ENCODE peak calls at places on chromosomes 7 and 10, in eight cellular contexts. One of them, this sample, is unnamed.

GRCh38 chr7:31814187-31814586 is 127.2 kb downstream of the PPP1R17 start:
- DNase-seq in colonic mucosa: no peak
- DNase-seq in cardiac muscle cell: peak
- DNase-seq in upper lobe of right lung: no peak
- DNase-seq in AG09319: no peak
- DNase-seq in uterus: no peak
- DNase-seq in GM13976: no peak
- DNase-seq in WERI-Rb-1: peak
- DNase-seq in this sample: no peak

GRCh38 chr7:1418505-1419309 is 40.6 kb downstream of the MICALL2 start:
- DNase-seq in colonic mucosa: no peak
- DNase-seq in cardiac muscle cell: no peak
- DNase-seq in upper lobe of right lung: no peak
- DNase-seq in AG09319: no peak
- DNase-seq in uterus: no peak
- DNase-seq in GM13976: no peak
- DNase-seq in WERI-Rb-1: peak
- DNase-seq in this sample: no peak

GRCh38 chr10:96473866-96474265 is 39.9 kb downstream of the TLL2 start:
- DNase-seq in colonic mucosa: no peak
- DNase-seq in cardiac muscle cell: no peak
- DNase-seq in upper lobe of right lung: no peak
- DNase-seq in AG09319: no peak
- DNase-seq in uterus: no peak
- DNase-seq in GM13976: no peak
- DNase-seq in WERI-Rb-1: peak
- DNase-seq in this sample: no peak

GRCh38 chr7:157043745-157044144 is 33.3 kb upstream of the MNX1 start:
- DNase-seq in colonic mucosa: no peak
- DNase-seq in cardiac muscle cell: no peak
- DNase-seq in upper lobe of right lung: no peak
- DNase-seq in AG09319: no peak
- DNase-seq in uterus: no peak
- DNase-seq in GM13976: no peak
- DNase-seq in WERI-Rb-1: no peak
- DNase-seq in this sample: no peak

GRCh38 chr10:130078120-130078519 is 32.5 kb downstream of the C10orf143 start:
- DNase-seq in colonic mucosa: no peak
- DNase-seq in cardiac muscle cell: no peak
- DNase-seq in upper lobe of right lung: no peak
- DNase-seq in AG09319: no peak
- DNase-seq in uterus: no peak
- DNase-seq in GM13976: no peak
- DNase-seq in WERI-Rb-1: no peak
- DNase-seq in this sample: no peak

GRCh38 chr10:68829494-68829893 is 2.2 kb downstream of the STOX1 start:
- DNase-seq in colonic mucosa: no peak
- DNase-seq in cardiac muscle cell: no peak
- DNase-seq in upper lobe of right lung: no peak
- DNase-seq in AG09319: no peak
- DNase-seq in uterus: no peak
- DNase-seq in GM13976: no peak
- DNase-seq in WERI-Rb-1: no peak
- DNase-seq in this sample: no peak

GRCh38 chr10:68231106-68231901 is 609 bp downstream of the ATOH7 start:
- DNase-seq in colonic mucosa: peak
- DNase-seq in cardiac muscle cell: peak
- DNase-seq in upper lobe of right lung: peak
- DNase-seq in AG09319: no peak
- DNase-seq in uterus: peak
- DNase-seq in GM13976: peak
- DNase-seq in WERI-Rb-1: peak
- DNase-seq in this sample: peak

GRCh38 chr7:91800389-91800788 is 80.1 kb downstream of the MTERF1 start:
- DNase-seq in colonic mucosa: no peak
- DNase-seq in cardiac muscle cell: no peak
- DNase-seq in upper lobe of right lung: no peak
- DNase-seq in AG09319: no peak
- DNase-seq in uterus: no peak
- DNase-seq in GM13976: no peak
- DNase-seq in WERI-Rb-1: no peak
- DNase-seq in this sample: no peak

GRCh38 chr10:48811461-48811860 is 126.8 kb downstream of the WDFY4 start:
- DNase-seq in colonic mucosa: no peak
- DNase-seq in cardiac muscle cell: no peak
- DNase-seq in upper lobe of right lung: no peak
- DNase-seq in AG09319: no peak
- DNase-seq in uterus: no peak
- DNase-seq in GM13976: no peak
- DNase-seq in WERI-Rb-1: no peak
- DNase-seq in this sample: no peak

GRCh38 chr10:30215631-30216030 is 133.4 kb downstream of the MTPAP start:
- DNase-seq in colonic mucosa: no peak
- DNase-seq in cardiac muscle cell: no peak
- DNase-seq in upper lobe of right lung: no peak
- DNase-seq in AG09319: no peak
- DNase-seq in uterus: peak
- DNase-seq in GM13976: no peak
- DNase-seq in WERI-Rb-1: no peak
- DNase-seq in this sample: no peak

GRCh38 chr10:116767235-116767634 is 24.9 kb upstream of the HSPA12A start:
- DNase-seq in colonic mucosa: peak
- DNase-seq in cardiac muscle cell: no peak
- DNase-seq in upper lobe of right lung: peak
- DNase-seq in AG09319: no peak
- DNase-seq in uterus: peak
- DNase-seq in GM13976: no peak
- DNase-seq in WERI-Rb-1: peak
- DNase-seq in this sample: no peak

GRCh38 chr7:131223151-131223550 is 104.5 kb upstream of the MKLN1 start:
- DNase-seq in colonic mucosa: no peak
- DNase-seq in cardiac muscle cell: no peak
- DNase-seq in upper lobe of right lung: no peak
- DNase-seq in AG09319: no peak
- DNase-seq in uterus: no peak
- DNase-seq in GM13976: no peak
- DNase-seq in WERI-Rb-1: no peak
- DNase-seq in this sample: no peak

GRCh38 chr10:13087986-13088618 is 11.9 kb upstream of the OPTN start:
- DNase-seq in colonic mucosa: no peak
- DNase-seq in cardiac muscle cell: no peak
- DNase-seq in upper lobe of right lung: no peak
- DNase-seq in AG09319: peak
- DNase-seq in uterus: no peak
- DNase-seq in GM13976: no peak
- DNase-seq in WERI-Rb-1: no peak
- DNase-seq in this sample: no peak

GRCh38 chr7:20329389-20330175 is 1.1 kb upstream of the ITGB8 start:
- DNase-seq in colonic mucosa: peak
- DNase-seq in cardiac muscle cell: peak
- DNase-seq in upper lobe of right lung: peak
- DNase-seq in AG09319: no peak
- DNase-seq in uterus: peak
- DNase-seq in GM13976: peak
- DNase-seq in WERI-Rb-1: peak
- DNase-seq in this sample: peak

GRCh38 chr10:4034907-4035581 is 250.0 kb upstream of the KLF6 start:
- DNase-seq in colonic mucosa: no peak
- DNase-seq in cardiac muscle cell: no peak
- DNase-seq in upper lobe of right lung: no peak
- DNase-seq in AG09319: no peak
- DNase-seq in uterus: no peak
- DNase-seq in GM13976: no peak
- DNase-seq in WERI-Rb-1: no peak
- DNase-seq in this sample: no peak

GRCh38 chr7:113122657-113123252 is 4.4 kb upstream of the SMIM30 start:
- DNase-seq in colonic mucosa: no peak
- DNase-seq in cardiac muscle cell: no peak
- DNase-seq in upper lobe of right lung: no peak
- DNase-seq in AG09319: no peak
- DNase-seq in uterus: no peak
- DNase-seq in GM13976: no peak
- DNase-seq in WERI-Rb-1: no peak
- DNase-seq in this sample: no peak

GRCh38 chr7:100791881-100792666 is 35.2 kb downstream of the EPHB4 start:
- DNase-seq in colonic mucosa: no peak
- DNase-seq in cardiac muscle cell: no peak
- DNase-seq in upper lobe of right lung: no peak
- DNase-seq in AG09319: no peak
- DNase-seq in uterus: no peak
- DNase-seq in GM13976: no peak
- DNase-seq in WERI-Rb-1: no peak
- DNase-seq in this sample: no peak

GRCh38 chr7:98456851-98457250 is 56.0 kb upstream of the BAIAP2L1 start:
- DNase-seq in colonic mucosa: no peak
- DNase-seq in cardiac muscle cell: no peak
- DNase-seq in upper lobe of right lung: no peak
- DNase-seq in AG09319: no peak
- DNase-seq in uterus: no peak
- DNase-seq in GM13976: no peak
- DNase-seq in WERI-Rb-1: no peak
- DNase-seq in this sample: no peak

GRCh38 chr10:133127291-133128125 is 32.5 kb upstream of the KNDC1 start:
- DNase-seq in colonic mucosa: peak
- DNase-seq in cardiac muscle cell: no peak
- DNase-seq in upper lobe of right lung: peak
- DNase-seq in AG09319: no peak
- DNase-seq in uterus: no peak
- DNase-seq in GM13976: no peak
- DNase-seq in WERI-Rb-1: peak
- DNase-seq in this sample: peak

GRCh38 chr10:30730306-30730705 is 100.8 kb upstream of the LYZL2 start:
- DNase-seq in colonic mucosa: no peak
- DNase-seq in cardiac muscle cell: no peak
- DNase-seq in upper lobe of right lung: no peak
- DNase-seq in AG09319: no peak
- DNase-seq in uterus: no peak
- DNase-seq in GM13976: no peak
- DNase-seq in WERI-Rb-1: no peak
- DNase-seq in this sample: no peak

GRCh38 chr7:108618056-108618455 is 48.4 kb downstream of the DNAJB9 start:
- DNase-seq in colonic mucosa: no peak
- DNase-seq in cardiac muscle cell: no peak
- DNase-seq in upper lobe of right lung: no peak
- DNase-seq in AG09319: no peak
- DNase-seq in uterus: no peak
- DNase-seq in GM13976: no peak
- DNase-seq in WERI-Rb-1: no peak
- DNase-seq in this sample: no peak

GRCh38 chr10:33234779-33235178 is 99.7 kb downstream of the NRP1 start:
- DNase-seq in colonic mucosa: no peak
- DNase-seq in cardiac muscle cell: peak
- DNase-seq in upper lobe of right lung: no peak
- DNase-seq in AG09319: no peak
- DNase-seq in uterus: peak
- DNase-seq in GM13976: no peak
- DNase-seq in WERI-Rb-1: no peak
- DNase-seq in this sample: no peak

GRCh38 chr10:33231621-33232350 is 102.7 kb downstream of the NRP1 start:
- DNase-seq in colonic mucosa: no peak
- DNase-seq in cardiac muscle cell: no peak
- DNase-seq in upper lobe of right lung: no peak
- DNase-seq in AG09319: no peak
- DNase-seq in uterus: no peak
- DNase-seq in GM13976: no peak
- DNase-seq in WERI-Rb-1: no peak
- DNase-seq in this sample: no peak

GRCh38 chr10:33233191-33233590 is 101.3 kb downstream of the NRP1 start:
- DNase-seq in colonic mucosa: no peak
- DNase-seq in cardiac muscle cell: no peak
- DNase-seq in upper lobe of right lung: no peak
- DNase-seq in AG09319: no peak
- DNase-seq in uterus: no peak
- DNase-seq in GM13976: no peak
- DNase-seq in WERI-Rb-1: no peak
- DNase-seq in this sample: no peak

GRCh38 chr10:33235271-33235884 is 99.1 kb downstream of the NRP1 start:
- DNase-seq in colonic mucosa: no peak
- DNase-seq in cardiac muscle cell: no peak
- DNase-seq in upper lobe of right lung: no peak
- DNase-seq in AG09319: no peak
- DNase-seq in uterus: no peak
- DNase-seq in GM13976: no peak
- DNase-seq in WERI-Rb-1: no peak
- DNase-seq in this sample: no peak

DNA sequence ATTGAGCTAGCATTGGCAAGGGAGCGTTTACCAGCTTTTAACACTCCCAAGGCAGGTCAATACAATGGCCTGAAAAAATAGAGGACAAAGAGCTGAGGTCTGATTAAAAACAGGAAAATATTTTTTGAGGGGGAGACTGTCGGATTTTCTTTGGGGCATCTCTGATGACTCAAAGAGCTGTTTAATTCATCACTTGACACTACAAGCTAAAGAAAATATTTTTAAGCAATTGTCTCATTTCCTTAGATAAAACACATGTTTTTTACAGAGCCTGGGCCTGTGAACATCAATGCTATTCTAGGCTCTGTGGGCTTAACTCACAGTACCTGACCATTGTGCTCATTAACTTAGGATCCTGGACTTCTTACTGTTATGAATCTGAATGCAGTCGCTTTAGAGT is 100.8 kb downstream of the NRP1 start:
- DNase-seq in colonic mucosa: no peak
- DNase-seq in cardiac muscle cell: no peak
- DNase-seq in upper lobe of right lung: no peak
- DNase-seq in AG09319: no peak
- DNase-seq in uterus: no peak
- DNase-seq in GM13976: no peak
- DNase-seq in WERI-Rb-1: no peak
- DNase-seq in this sample: no peak
- TF ChIP-seq CTCF in colonic mucosa: no peak
- TF ChIP-seq CTCF in cardiac muscle cell: no peak
- TF ChIP-seq CTCF in upper lobe of right lung: no peak
- TF ChIP-seq CTCF in AG09319: no peak
- TF ChIP-seq CTCF in uterus: no peak
- TF ChIP-seq CTCF in GM13976: no peak
- TF ChIP-seq CTCF in WERI-Rb-1: no peak
- TF ChIP-seq CTCF in this sample: no peak

GRCh38 chr10:113705344-113705878 is 25.7 kb downstream of the CASP7 start:
- DNase-seq in colonic mucosa: no peak
- DNase-seq in cardiac muscle cell: no peak
- DNase-seq in upper lobe of right lung: no peak
- DNase-seq in AG09319: no peak
- DNase-seq in uterus: no peak
- DNase-seq in GM13976: no peak
- DNase-seq in WERI-Rb-1: no peak
- DNase-seq in this sample: no peak
- TF ChIP-seq CTCF in colonic mucosa: no peak
- TF ChIP-seq CTCF in cardiac muscle cell: no peak
- TF ChIP-seq CTCF in upper lobe of right lung: no peak
- TF ChIP-seq CTCF in AG09319: no peak
- TF ChIP-seq CTCF in uterus: no peak
- TF ChIP-seq CTCF in GM13976: no peak
- TF ChIP-seq CTCF in WERI-Rb-1: no peak
- TF ChIP-seq CTCF in this sample: no peak

GRCh38 chr10:118729200-118729599 is 25.6 kb downstream of the CACUL1 start:
- DNase-seq in colonic mucosa: no peak
- DNase-seq in cardiac muscle cell: no peak
- DNase-seq in upper lobe of right lung: no peak
- DNase-seq in AG09319: no peak
- DNase-seq in uterus: no peak
- DNase-seq in GM13976: no peak
- DNase-seq in WERI-Rb-1: no peak
- DNase-seq in this sample: no peak
- TF ChIP-seq CTCF in colonic mucosa: no peak
- TF ChIP-seq CTCF in cardiac muscle cell: no peak
- TF ChIP-seq CTCF in upper lobe of right lung: no peak
- TF ChIP-seq CTCF in AG09319: no peak
- TF ChIP-seq CTCF in uterus: no peak
- TF ChIP-seq CTCF in GM13976: no peak
- TF ChIP-seq CTCF in WERI-Rb-1: no peak
- TF ChIP-seq CTCF in this sample: no peak

GRCh38 chr10:43904831-43905230 is 256.1 kb upstream of the ZNF32 start:
- DNase-seq in colonic mucosa: no peak
- DNase-seq in cardiac muscle cell: no peak
- DNase-seq in upper lobe of right lung: no peak
- DNase-seq in AG09319: no peak
- DNase-seq in uterus: no peak
- DNase-seq in GM13976: no peak
- DNase-seq in WERI-Rb-1: no peak
- DNase-seq in this sample: no peak
- TF ChIP-seq CTCF in colonic mucosa: no peak
- TF ChIP-seq CTCF in cardiac muscle cell: no peak
- TF ChIP-seq CTCF in upper lobe of right lung: no peak
- TF ChIP-seq CTCF in AG09319: no peak
- TF ChIP-seq CTCF in uterus: no peak
- TF ChIP-seq CTCF in GM13976: no peak
- TF ChIP-seq CTCF in WERI-Rb-1: no peak
- TF ChIP-seq CTCF in this sample: no peak